ENCODE peak calls at places on chromosome 16, in eight cellular contexts. Q is neural progenitor cell, I is IMR-90, W is suprapubic skin, X is fibroblast of lung, O is heart right ventricle, P is astrocyte, H is tibial artery. T is an unnamed sample. For H3K36me3, the result is how much of the 10 kb centered on the place peaks cover.

GRCh38 chr16:53865492-53865863 is 161.5 kb downstream of the FTO start:
- DNase-seq in P (peak), X (peak), O (no peak), W (no peak), Q (no peak), H (no peak), I (no peak), T (no peak)

GRCh38 chr16:15435216-15435864 is 952 bp downstream of the BMERB1 start:
- DNase-seq in O (no peak), W (no peak), H (no peak), Q (peak), X (no peak), I (no peak), P (no peak), T (no peak)

GRCh38 chr16:66020642-66021041 is 345.8 kb upstream of the CDH5 start:
- DNase-seq in H (no peak), I (peak), W (no peak), O (no peak), P (no peak), Q (no peak), X (peak), T (no peak)

GRCh38 chr16:55480228-55480655 is 1.2 kb downstream of the MMP2 start:
- DNase-seq in H (peak), X (peak), Q (peak), O (peak), W (peak), I (peak), P (peak), T (peak)

GRCh38 chr16:19690196-19690595 is 27.8 kb downstream of the KNOP1 start:
- DNase-seq in I (no peak), X (no peak), Q (no peak), O (no peak), H (peak), W (no peak), P (no peak), T (no peak)

GRCh38 chr16:17235147-17235817 is 235.5 kb downstream of the XYLT1 start:
- DNase-seq in I (no peak), P (no peak), X (no peak), H (no peak), Q (no peak), O (no peak), W (no peak), T (no peak)

GRCh38 chr16:17403859-17404545 is 66.8 kb downstream of the XYLT1 start:
- DNase-seq in H (no peak), I (no peak), O (no peak), W (no peak), Q (no peak), P (no peak), X (no peak), T (no peak)

GRCh38 chr16:64950731-64951130 is 171.1 kb downstream of the CDH11 start:
- DNase-seq in P (no peak), H (no peak), W (no peak), O (no peak), X (no peak), Q (no peak), I (no peak), T (no peak)

GRCh38 chr16:68658258-68658973 is 13.3 kb downstream of the CDH3 start:
- DNase-seq in X (peak), Q (peak), O (no peak), I (peak), W (no peak), H (no peak), P (peak), T (peak)

GRCh38 chr16:88746511-88746910 is 38.5 kb downstream of the PIEZO1 start:
- DNase-seq in X (no peak), I (no peak), W (no peak), H (peak), P (no peak), O (peak), Q (no peak), T (no peak)

GRCh38 chr16:54140057-54140787 is 146.4 kb downstream of the IRX3 start:
- DNase-seq in I (peak), P (no peak), X (no peak), W (no peak), H (no peak), O (no peak), Q (no peak), T (no peak)

GRCh38 chr16:3152022-3152272 is 17.1 kb downstream of the ZNF213 start:
- DNase-seq in W (no peak), I (no peak), H (no peak), O (no peak), P (no peak), Q (no peak), X (no peak), T (no peak)

GRCh38 chr16:3142770-3143169 is 7.9 kb downstream of the ZNF213 start:
- DNase-seq in O (no peak), H (no peak), Q (no peak), W (no peak), P (no peak), X (no peak), I (no peak), T (no peak)

GRCh38 chr16:86118467-86119307 is 219.7 kb downstream of the IRF8 start:
- DNase-seq in H (no peak), W (no peak), I (peak), Q (no peak), O (no peak), P (no peak), X (peak), T (no peak)

GRCh38 chr16:85542548-85542927 is 70.6 kb upstream of the GSE1 start:
- DNase-seq in I (no peak), W (no peak), Q (no peak), O (no peak), P (no peak), H (no peak), X (no peak), T (no peak)

GRCh38 chr16:54430491-54431030 is 144.0 kb upstream of the IRX3 start:
- DNase-seq in Q (peak), O (no peak), P (peak), H (no peak), W (peak), I (peak), X (peak), T (peak)

GRCh38 chr16:6605490-6605889 is 727.2 kb upstream of the RBFOX1 start:
- DNase-seq in W (no peak), Q (no peak), P (no peak), O (no peak), I (no peak), X (no peak), H (no peak), T (no peak)

GRCh38 chr16:80198995-80199299 is 341.8 kb upstream of the DYNLRB2 start:
- DNase-seq in X (no peak), O (no peak), W (no peak), P (peak), Q (no peak), H (no peak), I (peak), T (no peak)

GRCh38 chr16:71501562-71501961 is 12.4 kb upstream of the ZNF19 start:
- DNase-seq in O (no peak), X (no peak), I (no peak), H (no peak), P (no peak), Q (no peak), W (no peak), T (no peak)

GRCh38 chr16:15404792-15405191 is 9.2 kb downstream of the MPV17L start:
- DNase-seq in Q (no peak), P (no peak), X (no peak), H (peak), I (no peak), O (peak), W (no peak), T (no peak)

GRCh38 chr16:72787519-72788268 is 260.2 kb downstream of the ZFHX3 start:
- DNase-seq in W (no peak), X (peak), H (peak), Q (peak), P (peak), O (peak), I (peak), T (peak)

GRCh38 chr16:85041184-85041928 is 13.8 kb downstream of the KIAA0513 start:
- DNase-seq in Q (no peak), O (no peak), I (no peak), H (no peak), X (no peak), W (no peak), P (no peak), T (no peak)

GRCh38 chr16:84115919-84116719 is 623 bp downstream of the MBTPS1 start:
- DNase-seq in I (peak), Q (no peak), W (no peak), H (no peak), P (peak), X (peak), O (peak), T (no peak)

GRCh38 chr16:17304814-17305169 is 166.0 kb downstream of the XYLT1 start:
- DNase-seq in I (peak), W (no peak), Q (no peak), O (no peak), X (peak), P (peak), H (no peak), T (no peak)

GRCh38 chr16:29821663-29822115 is 1.4 kb downstream of the MVP start:
- DNase-seq in O (no peak), Q (no peak), W (no peak), H (no peak), X (peak), P (peak), I (peak), T (peak)

GRCh38 chr16:60640038-60640437 is 1396.2 kb downstream of the CDH8 start:
- DNase-seq in Q (no peak), W (no peak), P (no peak), O (no peak), H (no peak), X (peak), I (no peak), T (no peak)

GRCh38 chr16:71412270-71413160 is 29.3 kb downstream of the TLE7 start:
- DNase-seq in X (peak), O (peak), W (no peak), H (peak), I (peak), Q (peak), P (peak), T (no peak)

GRCh38 chr16:35733971-35734702 is 2274.7 kb downstream of the TP53TG3F start:
- DNase-seq in P (no peak), H (no peak), Q (no peak), X (no peak), O (no peak), W (peak), I (no peak), T (no peak)

GRCh38 chr16:20846030-20846429 is 39.7 kb downstream of the REXO5 start:
- DNase-seq in Q (no peak), W (no peak), O (no peak), P (no peak), I (no peak), H (no peak), X (no peak), T (no peak)

GRCh38 chr16:20849587-20850390 is 43.5 kb downstream of the REXO5 start:
- DNase-seq in P (peak), I (peak), Q (peak), H (peak), W (peak), O (peak), X (peak), T (no peak)

GRCh38 chr16:20844588-20844987 is 38.3 kb downstream of the REXO5 start:
- DNase-seq in O (no peak), I (no peak), Q (no peak), P (no peak), W (no peak), H (no peak), X (no peak), T (no peak)

GRCh38 chr16:20850981-20851380 is 44.7 kb downstream of the REXO5 start:
- DNase-seq in P (no peak), X (peak), Q (no peak), H (no peak), I (peak), O (no peak), W (no peak), T (no peak)

GRCh38 chr16:20847577-20847976 is 41.2 kb downstream of the REXO5 start:
- DNase-seq in W (no peak), P (no peak), H (no peak), X (no peak), I (no peak), O (no peak), Q (no peak), T (no peak)
- H3K36me3 ChIP-seq in W (under half), P (under half), H (under half), X (under half), I (under half), O (under half), Q (under half), T (under half)

DNA sequence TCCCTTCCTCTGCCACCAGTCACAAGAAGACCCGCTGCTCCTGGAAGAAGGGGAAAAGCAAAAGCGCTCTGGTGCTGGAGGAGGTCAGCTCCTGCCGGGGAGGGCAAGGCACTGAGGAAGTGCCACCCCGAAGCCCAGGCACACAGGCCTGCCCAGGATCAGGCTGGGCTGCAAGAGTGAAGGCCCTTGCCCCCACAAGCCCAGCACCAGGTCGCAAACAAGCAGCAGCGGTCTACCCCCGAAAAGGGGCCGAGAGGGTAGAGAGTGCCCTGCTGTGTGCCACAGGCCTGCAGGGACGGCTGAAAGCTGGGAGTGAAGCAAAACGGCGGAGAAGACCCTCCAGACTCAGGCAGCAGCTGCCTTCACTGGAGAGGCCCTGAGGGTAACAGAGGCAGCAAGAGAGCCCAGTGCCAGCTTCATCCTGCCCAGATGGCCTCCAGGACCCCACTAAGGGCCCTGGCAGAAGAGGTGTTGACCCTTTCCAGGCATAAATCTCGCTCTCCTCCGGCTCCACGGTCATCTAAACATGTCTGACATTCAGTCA is 29.3 kb downstream of the MAP1LC3B start:
- DNase-seq in P (no peak), I (no peak), X (no peak), Q (no peak), H (no peak), O (no peak), W (no peak), T (no peak)
- H3K36me3 ChIP-seq in P (under half), I (under half), X (under half), Q (under half), H (half or more), O (half or more), W (half or more), T (under half)

GRCh38 chr16:89770367-89770766 is 46.1 kb downstream of the FANCA start:
- DNase-seq in X (no peak), I (no peak), Q (no peak), W (no peak), O (no peak), H (no peak), P (no peak), T (no peak)
- H3K36me3 ChIP-seq in X (under half), I (under half), Q (under half), W (under half), O (under half), H (under half), P (under half), T (under half)

GRCh38 chr16:27481282-27481934 is 68.3 kb downstream of the GTF3C1 start:
- DNase-seq in Q (no peak), H (no peak), W (no peak), O (no peak), P (no peak), X (no peak), I (no peak), T (no peak)
- H3K36me3 ChIP-seq in Q (under half), H (half or more), W (half or more), O (half or more), P (half or more), X (under half), I (half or more), T (half or more)

GRCh38 chr16:4689864-4690704 is 3.3 kb upstream of the NUDT16L1 start:
- DNase-seq in W (no peak), I (no peak), X (no peak), P (no peak), H (no peak), Q (no peak), O (no peak), T (no peak)
- H3K36me3 ChIP-seq in W (under half), I (under half), X (under half), P (under half), H (half or more), Q (under half), O (under half), T (under half)

GRCh38 chr16:75445298-75445697 is 12.0 kb upstream of the CFDP1 start:
- DNase-seq in O (no peak), I (no peak), P (no peak), X (no peak), Q (no peak), H (no peak), W (no peak), T (no peak)

GRCh38 chr16:75443301-75443700 is 10.0 kb upstream of the CFDP1 start:
- DNase-seq in W (no peak), Q (no peak), H (no peak), X (peak), P (no peak), O (no peak), I (peak), T (peak)

DNA sequence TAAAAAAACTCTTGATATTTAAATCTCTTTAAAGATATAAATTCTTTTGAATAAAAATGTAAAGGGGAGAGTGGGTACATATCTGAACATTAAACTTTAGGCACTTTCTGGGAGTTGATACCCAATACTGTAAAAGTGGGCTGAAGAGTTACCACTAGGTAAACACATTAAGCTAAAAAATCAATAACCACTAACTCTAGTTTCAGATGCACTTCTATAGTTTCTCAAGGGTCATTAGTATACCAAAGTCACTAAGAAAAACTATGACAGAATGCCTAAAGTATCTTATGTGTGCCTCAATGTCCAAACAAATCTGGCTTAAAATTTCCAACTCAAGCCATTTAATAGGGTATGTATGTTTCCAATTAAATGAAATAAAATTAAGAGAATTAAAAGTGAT is 13.1 kb upstream of the CFDP1 start:
- DNase-seq in Q (no peak), P (no peak), H (no peak), X (no peak), O (no peak), I (no peak), W (no peak), T (no peak)
- H3K36me3 ChIP-seq in Q (under half), P (under half), H (under half), X (under half), O (half or more), I (under half), W (under half), T (under half)

GRCh38 chr16:11550651-11551498 is 35.8 kb downstream of the LITAF start:
- DNase-seq in X (no peak), Q (no peak), P (no peak), O (no peak), H (no peak), I (no peak), W (no peak), T (no peak)
- H3K36me3 ChIP-seq in X (under half), Q (under half), P (under half), O (half or more), H (half or more), I (half or more), W (half or more), T (under half)

DNA sequence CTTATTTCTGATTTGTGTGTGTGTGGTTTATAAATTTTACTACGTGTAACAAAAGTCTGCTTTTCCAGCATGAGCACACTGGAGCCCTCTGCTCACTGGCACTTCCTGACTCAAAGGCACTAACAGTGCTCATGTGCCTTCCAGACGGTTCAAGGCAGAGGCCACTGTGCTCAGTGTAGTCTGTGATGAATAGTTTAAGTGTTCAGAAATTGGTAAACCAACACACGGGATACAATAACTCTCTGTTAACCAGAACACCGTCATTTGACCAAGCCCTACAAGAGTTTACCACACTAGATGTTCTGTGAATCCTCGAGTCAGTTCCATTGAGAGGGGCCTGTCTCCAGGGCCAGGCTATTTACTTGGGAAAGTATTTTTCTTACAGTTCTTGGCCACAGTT is 191.9 kb downstream of the MRTFB start:
- DNase-seq in O (no peak), H (no peak), P (no peak), Q (no peak), I (no peak), W (no peak), X (no peak), T (no peak)
- H3K36me3 ChIP-seq in O (half or more), H (half or more), P (under half), Q (under half), I (under half), W (half or more), X (under half), T (under half)

GRCh38 chr16:1317479-1318267 is 8.2 kb downstream of the UBE2I start:
- DNase-seq in W (no peak), P (no peak), O (no peak), X (no peak), I (no peak), H (no peak), Q (no peak), T (no peak)

GRCh38 chr16:1313721-1314120 is 4.3 kb downstream of the UBE2I start:
- DNase-seq in O (no peak), P (no peak), I (no peak), H (no peak), Q (no peak), X (no peak), W (no peak), T (no peak)

GRCh38 chr16:1316033-1316405 is 6.6 kb downstream of the UBE2I start:
- DNase-seq in I (no peak), W (no peak), O (no peak), H (no peak), X (no peak), P (no peak), Q (no peak), T (no peak)

GRCh38 chr16:1314399-1315068 is 5.1 kb downstream of the UBE2I start:
- DNase-seq in O (no peak), I (no peak), X (no peak), Q (no peak), P (no peak), H (no peak), W (no peak), T (no peak)

GRCh38 chr16:1315081-1316032 is 5.9 kb downstream of the UBE2I start:
- DNase-seq in H (no peak), O (no peak), P (no peak), Q (no peak), X (no peak), W (no peak), I (no peak), T (no peak)
- H3K36me3 ChIP-seq in H (half or more), O (half or more), P (under half), Q (under half), X (half or more), W (half or more), I (half or more), T (half or more)

DNA sequence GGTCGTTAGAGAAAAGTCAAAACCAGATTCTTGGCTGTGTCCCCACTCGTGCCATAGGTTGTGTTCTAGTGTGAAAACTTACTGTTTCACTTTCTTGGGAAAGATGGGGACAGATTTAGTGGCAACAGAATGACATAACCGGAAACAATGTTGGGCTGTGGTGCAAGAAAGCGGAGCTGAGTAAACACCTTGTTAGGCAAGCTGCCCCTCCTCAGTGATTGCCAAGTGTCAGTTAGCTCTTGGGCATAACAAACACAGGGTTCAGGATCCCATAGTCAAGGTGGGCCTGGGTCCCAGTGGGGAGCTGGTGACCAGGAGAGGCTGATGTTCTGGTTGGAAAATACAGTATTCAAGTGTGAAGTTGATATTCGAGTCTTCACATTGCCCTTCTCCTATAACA is 15.4 kb downstream of the UBN1 start:
- DNase-seq in I (no peak), X (no peak), O (no peak), W (no peak), P (no peak), Q (no peak), H (no peak), T (no peak)
- H3K36me3 ChIP-seq in I (under half), X (under half), O (half or more), W (half or more), P (under half), Q (under half), H (half or more), T (under half)